ENCODE peak calls at places on chromosomes 4 and X, in six cellular contexts. One of them, this sample, is unnamed.
A peak's percentile ranks its signal among the peaks of the same experiment; 100 is the strongest.

GRCh38 chrX:110442631-110443030 is 84.0 kb downstream of the RTL9 start:
- DNase-seq in foreskin fibroblast: peak; percentile 46
- DNase-seq in breast epithelium: no peak
- DNase-seq in endothelial cell: peak; percentile 15
- DNase-seq in HFFc6: peak; percentile 33
- DNase-seq in dorsolateral prefrontal cortex: no peak
- DNase-seq in this sample: no peak

GRCh38 chr4:170242471-170242870 is 152.7 kb upstream of the AADAT start:
- DNase-seq in foreskin fibroblast: no peak
- DNase-seq in breast epithelium: no peak
- DNase-seq in endothelial cell: no peak
- DNase-seq in HFFc6: no peak
- DNase-seq in dorsolateral prefrontal cortex: no peak
- DNase-seq in this sample: no peak

GRCh38 chr4:108690738-108691137 is 40.3 kb downstream of the OSTC start:
- DNase-seq in foreskin fibroblast: peak; percentile 57
- DNase-seq in breast epithelium: no peak
- DNase-seq in endothelial cell: no peak
- DNase-seq in HFFc6: no peak
- DNase-seq in dorsolateral prefrontal cortex: no peak
- DNase-seq in this sample: no peak

GRCh38 chrX:103056902-103057301 is 7.1 kb downstream of the BEX1 start:
- DNase-seq in foreskin fibroblast: no peak
- DNase-seq in breast epithelium: no peak
- DNase-seq in endothelial cell: no peak
- DNase-seq in HFFc6: no peak
- DNase-seq in dorsolateral prefrontal cortex: no peak
- DNase-seq in this sample: no peak

GRCh38 chr4:168651374-168651773 is 154.5 kb downstream of the PALLD start:
- DNase-seq in foreskin fibroblast: no peak
- DNase-seq in breast epithelium: no peak
- DNase-seq in endothelial cell: no peak
- DNase-seq in HFFc6: no peak
- DNase-seq in dorsolateral prefrontal cortex: no peak
- DNase-seq in this sample: no peak

GRCh38 chr4:8895295-8895694 is 23.7 kb upstream of the HMX1 start:
- DNase-seq in foreskin fibroblast: no peak
- DNase-seq in breast epithelium: no peak
- DNase-seq in endothelial cell: no peak
- DNase-seq in HFFc6: no peak
- DNase-seq in dorsolateral prefrontal cortex: no peak
- DNase-seq in this sample: no peak

GRCh38 chrX:56066016-56066415 is 166.1 kb upstream of the KLF8 start:
- DNase-seq in foreskin fibroblast: no peak
- DNase-seq in breast epithelium: no peak
- DNase-seq in endothelial cell: no peak
- DNase-seq in HFFc6: no peak
- DNase-seq in dorsolateral prefrontal cortex: no peak
- DNase-seq in this sample: no peak

GRCh38 chrX:54492340-54492739 is 3.7 kb downstream of the FGD1 start:
- DNase-seq in foreskin fibroblast: peak; percentile 88
- DNase-seq in breast epithelium: no peak
- DNase-seq in endothelial cell: no peak
- DNase-seq in HFFc6: peak; percentile 58
- DNase-seq in dorsolateral prefrontal cortex: peak; percentile 64
- DNase-seq in this sample: no peak

GRCh38 chr4:19317377-19317776 is 934.3 kb upstream of the SLIT2 start:
- DNase-seq in foreskin fibroblast: no peak
- DNase-seq in breast epithelium: no peak
- DNase-seq in endothelial cell: no peak
- DNase-seq in HFFc6: no peak
- DNase-seq in dorsolateral prefrontal cortex: no peak
- DNase-seq in this sample: no peak

GRCh38 chr4:150240011-150240410 is 161.8 kb downstream of the DCLK2 start:
- DNase-seq in foreskin fibroblast: peak; percentile 35
- DNase-seq in breast epithelium: no peak
- DNase-seq in endothelial cell: no peak
- DNase-seq in HFFc6: no peak
- DNase-seq in dorsolateral prefrontal cortex: no peak
- DNase-seq in this sample: no peak

GRCh38 chrX:140342410-140342809 is 162.5 kb downstream of the SOX3 start:
- DNase-seq in foreskin fibroblast: no peak
- DNase-seq in breast epithelium: no peak
- DNase-seq in endothelial cell: no peak
- DNase-seq in HFFc6: no peak
- DNase-seq in dorsolateral prefrontal cortex: no peak
- DNase-seq in this sample: no peak

GRCh38 chrX:16695079-16695676 is 17.3 kb downstream of the CTPS2 start:
- DNase-seq in foreskin fibroblast: peak; percentile 69
- DNase-seq in breast epithelium: no peak
- DNase-seq in endothelial cell: peak; percentile 55
- DNase-seq in HFFc6: peak; percentile 20
- DNase-seq in dorsolateral prefrontal cortex: peak; percentile 49
- DNase-seq in this sample: peak; percentile 94

GRCh38 chr4:180615746-180616145 is 1627.5 kb upstream of the TENM3 start:
- DNase-seq in foreskin fibroblast: no peak
- DNase-seq in breast epithelium: no peak
- DNase-seq in endothelial cell: no peak
- DNase-seq in HFFc6: no peak
- DNase-seq in dorsolateral prefrontal cortex: no peak
- DNase-seq in this sample: no peak

GRCh38 chrX:10350991-10351390 is 194.2 kb downstream of the CLCN4 start:
- DNase-seq in foreskin fibroblast: peak; percentile 71
- DNase-seq in breast epithelium: no peak
- DNase-seq in endothelial cell: no peak
- DNase-seq in HFFc6: peak; percentile 40
- DNase-seq in dorsolateral prefrontal cortex: no peak
- DNase-seq in this sample: no peak

GRCh38 chr4:71411976-71412375 is 73.2 kb downstream of the SLC4A4 start:
- DNase-seq in foreskin fibroblast: no peak
- DNase-seq in breast epithelium: no peak
- DNase-seq in endothelial cell: no peak
- DNase-seq in HFFc6: peak; percentile 49
- DNase-seq in dorsolateral prefrontal cortex: no peak
- DNase-seq in this sample: no peak

GRCh38 chr4:1802720-1803522 is 9.8 kb downstream of the FGFR3 start:
- DNase-seq in foreskin fibroblast: no peak
- DNase-seq in breast epithelium: no peak
- DNase-seq in endothelial cell: no peak
- DNase-seq in HFFc6: no peak
- DNase-seq in dorsolateral prefrontal cortex: no peak
- DNase-seq in this sample: no peak

GRCh38 chr4:1010522-1011021 is 854 bp upstream of the FGFRL1 start:
- DNase-seq in foreskin fibroblast: peak; percentile 96
- DNase-seq in breast epithelium: peak; percentile 73
- DNase-seq in endothelial cell: no peak
- DNase-seq in HFFc6: peak; percentile 72
- DNase-seq in dorsolateral prefrontal cortex: no peak
- DNase-seq in this sample: peak; percentile 61

GRCh38 chrX:25344191-25344936 is 328.6 kb upstream of the ARX start:
- DNase-seq in foreskin fibroblast: no peak
- DNase-seq in breast epithelium: no peak
- DNase-seq in endothelial cell: no peak
- DNase-seq in HFFc6: no peak
- DNase-seq in dorsolateral prefrontal cortex: no peak
- DNase-seq in this sample: no peak

GRCh38 chr4:71713611-71714203 is 70.2 kb downstream of the GC start:
- DNase-seq in foreskin fibroblast: peak; percentile 54
- DNase-seq in breast epithelium: no peak
- DNase-seq in endothelial cell: no peak
- DNase-seq in HFFc6: peak; percentile 60
- DNase-seq in dorsolateral prefrontal cortex: no peak
- DNase-seq in this sample: no peak

GRCh38 chr4:168496834-168497233 is at the start of gene PALLD:
- DNase-seq in foreskin fibroblast: peak; percentile 62
- DNase-seq in breast epithelium: no peak
- DNase-seq in endothelial cell: no peak
- DNase-seq in HFFc6: no peak
- DNase-seq in dorsolateral prefrontal cortex: no peak
- DNase-seq in this sample: no peak

GRCh38 chr4:42636591-42636990 is 20.3 kb downstream of the ATP8A1 start:
- DNase-seq in foreskin fibroblast: no peak
- DNase-seq in breast epithelium: no peak
- DNase-seq in endothelial cell: no peak
- DNase-seq in HFFc6: no peak
- DNase-seq in dorsolateral prefrontal cortex: no peak
- DNase-seq in this sample: no peak

GRCh38 chr4:79947386-79947785 is 125.6 kb downstream of the ANTXR2 start:
- DNase-seq in foreskin fibroblast: no peak
- DNase-seq in breast epithelium: no peak
- DNase-seq in endothelial cell: no peak
- DNase-seq in HFFc6: no peak
- DNase-seq in dorsolateral prefrontal cortex: no peak
- DNase-seq in this sample: no peak

GRCh38 chr4:77025643-77026321 is 50.0 kb downstream of the CCNI start:
- DNase-seq in foreskin fibroblast: no peak
- DNase-seq in breast epithelium: no peak
- DNase-seq in endothelial cell: no peak
- DNase-seq in HFFc6: peak; percentile 39
- DNase-seq in dorsolateral prefrontal cortex: no peak
- DNase-seq in this sample: no peak

GRCh38 chr4:127240721-127241120 is 392.0 kb upstream of the INTU start:
- DNase-seq in foreskin fibroblast: peak; percentile 79
- DNase-seq in breast epithelium: no peak
- DNase-seq in endothelial cell: no peak
- DNase-seq in HFFc6: no peak
- DNase-seq in dorsolateral prefrontal cortex: no peak
- DNase-seq in this sample: no peak

GRCh38 chr4:87799254-87799653 is at the start of gene IBSP:
- DNase-seq in foreskin fibroblast: no peak
- DNase-seq in breast epithelium: no peak
- DNase-seq in endothelial cell: no peak
- DNase-seq in HFFc6: no peak
- DNase-seq in dorsolateral prefrontal cortex: no peak
- DNase-seq in this sample: no peak

GRCh38 chr4:83751336-83751949 is 215.5 kb downstream of the GPAT3 start:
- DNase-seq in foreskin fibroblast: no peak
- DNase-seq in breast epithelium: no peak
- DNase-seq in endothelial cell: no peak
- DNase-seq in HFFc6: no peak
- DNase-seq in dorsolateral prefrontal cortex: no peak
- DNase-seq in this sample: no peak
- TF ChIP-seq CTCF in foreskin fibroblast: no peak
- TF ChIP-seq CTCF in breast epithelium: no peak
- TF ChIP-seq CTCF in endothelial cell: no peak
- TF ChIP-seq CTCF in HFFc6: no peak
- TF ChIP-seq CTCF in dorsolateral prefrontal cortex: no peak
- TF ChIP-seq CTCF in this sample: no peak

DNA sequence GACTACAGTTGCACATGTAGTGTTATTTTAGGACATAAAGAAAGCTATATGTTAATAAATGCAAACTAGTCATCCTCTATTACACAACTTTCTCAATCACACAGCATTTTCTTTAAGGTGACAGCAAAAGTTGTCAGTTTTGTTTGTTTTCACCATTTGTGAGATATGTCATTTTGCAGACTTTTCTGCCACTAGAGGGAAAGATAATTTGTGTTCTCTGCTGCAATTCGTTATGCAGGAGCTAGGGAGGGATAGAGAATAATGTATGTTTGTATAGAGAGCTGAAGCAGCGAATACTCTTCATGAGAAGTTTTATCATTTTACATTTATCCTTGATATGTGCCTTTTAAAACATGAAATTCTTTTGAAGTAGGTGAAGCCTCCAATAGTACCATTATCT is 670.6 kb upstream of the ATOH1 start:
- DNase-seq in foreskin fibroblast: no peak
- DNase-seq in breast epithelium: no peak
- DNase-seq in endothelial cell: no peak
- DNase-seq in HFFc6: no peak
- DNase-seq in dorsolateral prefrontal cortex: no peak
- DNase-seq in this sample: no peak
- TF ChIP-seq CTCF in foreskin fibroblast: no peak
- TF ChIP-seq CTCF in breast epithelium: no peak
- TF ChIP-seq CTCF in endothelial cell: peak; percentile 50
- TF ChIP-seq CTCF in HFFc6: no peak
- TF ChIP-seq CTCF in dorsolateral prefrontal cortex: no peak
- TF ChIP-seq CTCF in this sample: no peak

GRCh38 chr4:47913858-47914218 is 545 bp downstream of the NFXL1 start:
- DNase-seq in foreskin fibroblast: peak; percentile 34
- DNase-seq in breast epithelium: peak; percentile 21
- DNase-seq in endothelial cell: peak; percentile 49
- DNase-seq in HFFc6: no peak
- DNase-seq in dorsolateral prefrontal cortex: peak; percentile 56
- DNase-seq in this sample: no peak
- TF ChIP-seq CTCF in foreskin fibroblast: no peak
- TF ChIP-seq CTCF in breast epithelium: no peak
- TF ChIP-seq CTCF in endothelial cell: no peak
- TF ChIP-seq CTCF in HFFc6: no peak
- TF ChIP-seq CTCF in dorsolateral prefrontal cortex: no peak
- TF ChIP-seq CTCF in this sample: no peak

GRCh38 chr4:188781655-188782054 is 642.4 kb downstream of the TRIML1 start:
- DNase-seq in foreskin fibroblast: peak; percentile 28
- DNase-seq in breast epithelium: no peak
- DNase-seq in endothelial cell: peak; percentile 13
- DNase-seq in HFFc6: no peak
- DNase-seq in dorsolateral prefrontal cortex: no peak
- DNase-seq in this sample: no peak
- TF ChIP-seq CTCF in foreskin fibroblast: peak; percentile 40
- TF ChIP-seq CTCF in breast epithelium: peak; percentile 16
- TF ChIP-seq CTCF in endothelial cell: peak; percentile 39
- TF ChIP-seq CTCF in HFFc6: peak; percentile 75
- TF ChIP-seq CTCF in dorsolateral prefrontal cortex: peak; percentile 50
- TF ChIP-seq CTCF in this sample: no peak

DNA sequence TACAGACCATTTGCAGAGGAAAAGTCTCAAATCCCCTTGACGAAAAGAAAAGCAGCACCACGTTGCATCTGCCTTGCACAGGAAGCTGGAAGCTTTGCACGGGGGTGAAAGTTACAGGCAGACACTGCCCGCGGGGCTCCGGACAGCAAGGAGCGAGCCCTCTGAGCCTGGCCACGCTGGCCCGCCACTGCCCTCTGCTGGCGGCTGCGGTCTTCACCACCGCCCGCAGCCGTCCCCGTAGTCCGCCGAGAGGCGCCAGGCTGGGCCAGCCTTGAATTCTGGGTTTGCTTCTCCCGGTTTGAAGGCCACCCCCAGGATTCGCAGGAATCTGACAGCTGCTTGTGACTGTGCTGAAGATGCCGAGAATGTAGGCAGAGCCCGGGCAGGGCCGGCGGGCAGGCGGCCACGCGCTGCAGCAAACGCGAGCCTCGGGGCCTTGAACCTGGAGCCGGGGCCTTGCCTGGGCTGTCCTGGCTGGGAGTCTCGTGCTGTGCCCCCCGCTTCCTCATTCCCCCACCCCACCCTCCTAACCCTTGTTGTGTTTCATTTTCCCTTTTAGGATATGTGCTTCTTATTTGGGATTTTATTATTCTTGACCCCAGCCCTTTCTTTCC is 49.2 kb downstream of the ENPP6 start:
- DNase-seq in foreskin fibroblast: peak; percentile 83
- DNase-seq in breast epithelium: peak; percentile 43
- DNase-seq in endothelial cell: peak; percentile 91
- DNase-seq in HFFc6: peak; percentile 49
- DNase-seq in dorsolateral prefrontal cortex: peak; percentile 86
- DNase-seq in this sample: peak; percentile 65
- TF ChIP-seq CTCF in foreskin fibroblast: peak; percentile 97
- TF ChIP-seq CTCF in breast epithelium: peak; percentile 90
- TF ChIP-seq CTCF in endothelial cell: peak; percentile 94
- TF ChIP-seq CTCF in HFFc6: peak; percentile 95
- TF ChIP-seq CTCF in dorsolateral prefrontal cortex: peak; percentile 98
- TF ChIP-seq CTCF in this sample: peak; percentile 47

This sample was measured in omental fat pad.